ENCODE peak calls at places on chromosome 16, in ten cellular contexts. U is WTC11, T is left ventricle myocardium inferior, Z is neural crest cell, C is lower lobe of right lung, M is AG10803, D is psoas muscle, E is dorsolateral prefrontal cortex, V is AG09319, N is A549. X is an unnamed sample.

GRCh38 chr16:88747588-88748301 is 37.3 kb downstream of the PIEZO1 start:
- DNase-seq in T (no peak), U (peak), M (no peak), D (no peak), Z (no peak), C (no peak), V (no peak), N (peak), E (no peak), X (no peak)

GRCh38 chr16:23348579-23349469 is 46.7 kb downstream of the SCNN1B start:
- DNase-seq in E (no peak), D (no peak), C (no peak), U (peak), T (no peak), Z (no peak), M (no peak), N (peak), V (no peak), X (peak)

GRCh38 chr16:85872666-85873561 is 26.0 kb upstream of the IRF8 start:
- DNase-seq in E (no peak), Z (no peak), N (no peak), C (no peak), D (no peak), T (peak), U (no peak), V (no peak), M (no peak), X (no peak)

GRCh38 chr16:48113471-48113870 is 42.3 kb downstream of the ABCC12 start:
- DNase-seq in E (no peak), U (peak), Z (no peak), C (no peak), M (no peak), D (no peak), T (no peak), V (no peak), N (peak), X (no peak)

GRCh38 chr16:87146676-87147075 is 170.5 kb downstream of the C16orf95 start:
- DNase-seq in N (no peak), T (no peak), E (no peak), M (no peak), V (no peak), Z (no peak), U (no peak), C (no peak), D (no peak), X (peak)

GRCh38 chr16:64409762-64410161 is 712.1 kb downstream of the CDH11 start:
- DNase-seq in V (no peak), M (peak), Z (no peak), D (no peak), T (no peak), C (no peak), E (no peak), N (no peak), U (no peak), X (no peak)

GRCh38 chr16:68486671-68487495 is 38.6 kb upstream of the SMPD3 start:
- DNase-seq in Z (no peak), U (no peak), T (no peak), D (no peak), M (no peak), N (no peak), V (no peak), C (no peak), E (no peak), X (peak)

GRCh38 chr16:57282510-57283213 is 1.8 kb downstream of the PLLP start:
- DNase-seq in E (no peak), N (no peak), V (no peak), T (no peak), Z (no peak), M (no peak), D (no peak), U (no peak), C (no peak), X (no peak)

GRCh38 chr16:11379420-11379819 is 34.2 kb downstream of the RMI2 start:
- DNase-seq in C (no peak), M (peak), U (no peak), N (no peak), Z (no peak), D (no peak), V (no peak), E (no peak), T (no peak), X (no peak)

GRCh38 chr16:89478576-89479221 is 11.7 kb downstream of the ANKRD11 start:
- DNase-seq in M (peak), V (no peak), T (no peak), C (no peak), E (no peak), Z (no peak), D (no peak), U (no peak), N (peak), X (no peak)

GRCh38 chr16:19130852-19131808 is 17.4 kb downstream of the ITPRIPL2 start:
- DNase-seq in N (peak), E (no peak), V (no peak), D (no peak), T (peak), Z (no peak), M (peak), C (peak), U (no peak), X (no peak)

GRCh38 chr16:71467810-71468209 is 5.8 kb upstream of the ZNF23 start:
- DNase-seq in N (no peak), Z (peak), T (no peak), C (no peak), V (no peak), D (no peak), M (no peak), U (peak), E (no peak), X (no peak)

GRCh38 chr16:73298562-73298961 is 250.6 kb upstream of the ZFHX3 start:
- DNase-seq in U (no peak), C (no peak), T (no peak), V (no peak), E (no peak), N (no peak), M (peak), Z (no peak), D (no peak), X (no peak)

GRCh38 chr16:85514295-85514600 is 98.9 kb upstream of the GSE1 start:
- DNase-seq in Z (no peak), C (peak), T (peak), D (peak), M (no peak), U (no peak), N (no peak), V (no peak), E (no peak), X (no peak)

GRCh38 chr16:77439106-77439505 is 4.3 kb upstream of the ADAMTS18 start:
- DNase-seq in M (no peak), C (no peak), Z (no peak), N (no peak), D (no peak), E (no peak), T (no peak), U (no peak), V (no peak), X (no peak)

GRCh38 chr16:3541527-3542152 is 35.6 kb downstream of the NLRC3 start:
- DNase-seq in T (no peak), E (no peak), N (no peak), U (no peak), M (no peak), Z (no peak), V (no peak), D (no peak), C (no peak), X (no peak)
- TF ChIP-seq CTCF in T (no peak), E (no peak), N (no peak), U (no peak), M (no peak), Z (no peak), V (no peak), D (no peak), C (no peak), X (no peak)

DNA sequence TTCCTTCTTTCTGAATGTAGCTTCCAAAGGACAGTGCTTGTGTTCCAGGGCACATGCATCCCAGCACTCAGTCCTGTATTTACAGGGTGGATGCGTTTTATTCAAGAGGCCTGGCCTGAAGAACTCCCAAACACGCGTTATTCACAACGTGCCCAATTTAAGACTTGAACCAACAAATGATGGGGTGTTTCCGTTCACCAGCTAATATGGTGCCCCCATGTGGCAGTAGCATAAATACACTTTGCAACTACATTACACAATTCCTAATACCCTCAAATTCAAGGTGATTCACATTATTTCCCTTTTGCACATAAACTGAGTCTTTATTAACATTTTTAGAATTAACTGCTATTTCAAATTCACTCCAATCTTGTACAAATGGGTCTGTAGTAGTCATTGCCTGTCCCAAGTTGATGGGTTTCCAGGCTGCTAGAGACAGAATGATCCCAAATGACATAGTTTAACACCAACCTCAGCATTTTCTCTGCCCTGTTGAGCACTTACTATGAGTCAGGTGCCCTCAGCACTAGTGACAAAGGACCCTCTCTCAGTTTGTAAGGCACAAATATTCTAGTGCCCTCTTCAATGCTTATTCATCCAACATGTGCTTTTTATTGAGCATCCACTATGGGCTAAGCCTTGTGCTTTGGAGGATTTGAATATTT is 26.9 kb downstream of the HSD17B2 start:
- DNase-seq in M (peak), T (no peak), E (no peak), D (no peak), N (peak), Z (no peak), V (no peak), C (no peak), U (no peak), X (no peak)
- TF ChIP-seq CTCF in M (peak), T (peak), E (peak), D (no peak), N (peak), Z (peak), V (peak), C (peak), U (peak), X (peak)

GRCh38 chr16:31148896-31149295 is 970 bp downstream of the PRSS36 start:
- DNase-seq in N (no peak), C (no peak), D (no peak), E (no peak), U (no peak), T (no peak), V (no peak), M (no peak), Z (no peak), X (no peak)
- TF ChIP-seq CTCF in N (no peak), C (no peak), D (no peak), E (no peak), U (no peak), T (no peak), V (no peak), M (no peak), Z (no peak), X (no peak)

GRCh38 chr16:49513040-49513439 is 139.4 kb downstream of the C16orf78 start:
- DNase-seq in T (no peak), Z (no peak), C (peak), N (peak), U (peak), E (no peak), V (no peak), D (no peak), M (no peak), X (peak)
- TF ChIP-seq CTCF in T (peak), Z (peak), C (peak), N (no peak), U (no peak), E (no peak), V (no peak), D (peak), M (no peak), X (peak)

DNA sequence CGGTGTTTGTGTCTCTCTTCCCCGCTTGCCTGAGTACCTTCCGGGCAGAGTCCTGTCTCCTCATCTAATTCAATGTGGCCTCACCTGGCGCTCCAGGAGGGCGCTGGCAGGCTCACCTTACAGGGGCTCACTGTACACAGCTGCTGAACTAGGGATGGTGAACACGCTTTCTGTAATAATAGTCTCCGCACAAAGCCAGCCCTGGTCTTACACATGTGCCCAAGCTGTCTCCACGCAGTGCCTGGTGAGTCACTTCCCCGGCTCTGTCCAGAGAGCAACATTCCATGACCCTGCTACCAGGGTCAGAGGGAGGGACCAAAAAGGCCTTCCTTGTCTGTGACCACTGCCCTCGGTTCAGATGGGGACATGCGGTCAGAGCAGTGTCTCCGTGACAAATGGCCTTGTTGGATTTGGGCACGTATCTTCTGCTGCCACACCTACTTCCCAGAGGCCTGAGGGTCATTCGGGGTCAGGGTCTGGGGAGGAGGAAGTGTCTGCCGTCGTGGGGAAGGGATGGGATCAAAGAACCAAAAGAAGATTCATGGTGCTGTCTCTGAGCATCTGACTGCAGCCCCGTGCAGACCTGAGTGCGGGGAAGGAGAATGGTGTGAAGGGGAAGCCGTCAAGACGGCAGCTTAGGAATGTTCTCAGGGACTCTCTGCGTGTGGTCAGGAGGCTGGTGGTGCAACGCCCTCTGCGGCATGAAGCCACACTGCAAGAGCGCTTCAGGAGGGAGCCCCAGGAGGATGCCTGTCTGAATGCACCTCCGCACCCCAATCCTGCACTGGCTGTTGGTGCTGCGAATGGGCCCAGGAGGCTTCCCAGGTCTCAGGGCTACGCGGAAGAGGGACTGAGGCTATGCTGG is 68.8 kb downstream of the IL21R start:
- DNase-seq in U (no peak), C (no peak), D (peak), V (no peak), M (peak), N (no peak), Z (no peak), T (no peak), E (no peak), X (peak)
- TF ChIP-seq CTCF in U (no peak), C (no peak), D (no peak), V (no peak), M (peak), N (no peak), Z (no peak), T (no peak), E (no peak), X (peak)

GRCh38 chr16:6016530-6017184 is 919.1 kb upstream of the EEF2KMT start:
- DNase-seq in N (peak), U (no peak), E (no peak), C (no peak), T (no peak), V (no peak), M (no peak), Z (no peak), D (no peak), X (no peak)
- TF ChIP-seq CTCF in N (peak), U (no peak), E (peak), C (no peak), T (no peak), V (no peak), M (no peak), Z (peak), D (no peak), X (peak)

GRCh38 chr16:21704266-21704665 is 40.5 kb downstream of the OTOA start:
- DNase-seq in M (no peak), N (no peak), D (no peak), C (no peak), Z (no peak), U (no peak), E (no peak), T (no peak), V (no peak), X (no peak)

GRCh38 chr16:21710938-21711337 is 47.2 kb downstream of the OTOA start:
- DNase-seq in E (no peak), M (no peak), V (no peak), Z (no peak), D (no peak), C (no peak), N (no peak), T (no peak), U (no peak), X (no peak)

GRCh38 chr16:21704733-21705132 is 41.0 kb downstream of the OTOA start:
- DNase-seq in M (no peak), E (no peak), D (no peak), U (no peak), Z (no peak), N (peak), C (no peak), T (no peak), V (no peak), X (no peak)

GRCh38 chr16:21703589-21704174 is 39.9 kb downstream of the OTOA start:
- DNase-seq in M (no peak), Z (no peak), C (no peak), T (no peak), E (no peak), N (no peak), V (no peak), U (no peak), D (no peak), X (no peak)

GRCh38 chr16:21708533-21709115 is 44.9 kb downstream of the OTOA start:
- DNase-seq in M (peak), D (peak), U (peak), C (peak), E (peak), T (peak), N (peak), V (peak), Z (peak), X (no peak)
- TF ChIP-seq CTCF in M (peak), D (peak), U (peak), C (peak), E (peak), T (peak), N (peak), V (peak), Z (peak), X (peak)

GRCh38 chr16:8905795-8906591 is 23.8 kb downstream of the LITAFD start:
- DNase-seq in D (no peak), N (no peak), V (no peak), M (no peak), E (no peak), C (no peak), Z (no peak), T (no peak), U (peak), X (peak)
- TF ChIP-seq CTCF in D (peak), N (peak), V (peak), M (peak), E (no peak), C (no peak), Z (peak), T (no peak), U (peak), X (no peak)

X was measured in chondrocyte.